ENCODE peak calls at places on chromosomes 5 and 9, in seven cellular contexts. X, U, W, A, S, M and P are unnamed samples.

GRCh38 chr5:20615888-20616563 is 628.0 kb upstream of the CDH18 start:
- DNase-seq in W (no peak), A (no peak), X (no peak), M (no peak), U (no peak), S (no peak), P (no peak)

GRCh38 chr5:17727212-17727611 is 93.0 kb downstream of the TAF11L14 start:
- DNase-seq in W (no peak), U (no peak), A (no peak), S (no peak), M (no peak), X (no peak), P (no peak)

GRCh38 chr5:68033961-68034581 is 181.5 kb upstream of the PIK3R1 start:
- DNase-seq in A (no peak), M (peak; percentile 75), S (peak; percentile 14), X (peak; percentile 54), U (no peak), W (peak; percentile 39), P (no peak)

GRCh38 chr9:87684627-87685204 is 41.2 kb upstream of the CTSL start:
- DNase-seq in M (peak; percentile 94), A (peak; percentile 84), U (peak; percentile 17), X (peak; percentile 24), S (peak; percentile 50), W (peak; percentile 33), P (peak; percentile 58)

GRCh38 chr9:35862328-35862727 is 7.9 kb downstream of the OR13J1 start:
- DNase-seq in S (no peak), W (no peak), U (no peak), A (no peak), M (no peak), X (no peak), P (no peak)

GRCh38 chr9:81562221-81563019 is 126.9 kb downstream of the TLE1 start:
- DNase-seq in W (peak; percentile 81), U (no peak), M (peak; percentile 96), S (no peak), X (peak; percentile 82), A (no peak), P (no peak)

GRCh38 chr9:90546200-90546599 is 96.4 kb downstream of the DIRAS2 start:
- DNase-seq in U (peak; percentile 88), W (peak; percentile 90), S (peak; percentile 93), X (peak; percentile 94), M (peak; percentile 99), A (no peak), P (no peak)

GRCh38 chr5:22889714-22890113 is 36.6 kb upstream of the CDH12 start:
- DNase-seq in S (no peak), U (no peak), A (no peak), W (peak; percentile 35), M (no peak), X (no peak), P (no peak)

GRCh38 chr5:4563400-4563799 is 576.7 kb upstream of the ADAMTS16 start:
- DNase-seq in M (no peak), U (peak; percentile 29), W (no peak), S (peak; percentile 80), X (no peak), A (peak; percentile 49), P (peak; percentile 59)
- H2BK120ac ChIP-seq in M (no peak overlapping the region), U (no peak overlapping the region), W (no peak overlapping the region), S (no peak overlapping the region), X (no peak overlapping the region), A (no peak overlapping the region), P (no peak overlapping the region)

GRCh38 chr5:131824631-131825030 is 27.8 kb upstream of the FNIP1 start:
- DNase-seq in W (no peak), S (no peak), M (no peak), A (no peak), X (no peak), U (no peak), P (no peak)
- H2BK120ac ChIP-seq in W (no peak overlapping the region), S (no peak overlapping the region), M (no peak overlapping the region), A (no peak overlapping the region), X (no peak overlapping the region), U (no peak overlapping the region), P (no peak overlapping the region)

GRCh38 chr9:95940265-95940664 is 64.8 kb downstream of the ERCC6L2 start:
- DNase-seq in W (peak; percentile 51), U (no peak), A (no peak), X (peak; percentile 28), M (no peak), S (no peak), P (no peak)
- H2BK120ac ChIP-seq in W (no peak overlapping the region), U (no peak overlapping the region), A (no peak overlapping the region), X (no peak overlapping the region), M (no peak overlapping the region), S (no peak overlapping the region), P (no peak overlapping the region)

GRCh38 chr5:149760700-149761187 is 30.6 kb downstream of the PPARGC1B start:
- DNase-seq in S (peak; percentile 48), X (no peak), M (peak; percentile 80), W (no peak), A (no peak), U (no peak), P (no peak)

GRCh38 chr5:149757956-149758355 is 27.8 kb downstream of the PPARGC1B start:
- DNase-seq in A (no peak), S (no peak), U (no peak), X (no peak), M (no peak), W (no peak), P (no peak)

GRCh38 chr5:149759563-149759962 is 29.5 kb downstream of the PPARGC1B start:
- DNase-seq in S (no peak), X (no peak), W (no peak), M (no peak), U (no peak), A (no peak), P (no peak)

GRCh38 chr5:149761461-149761860 is 31.4 kb downstream of the PPARGC1B start:
- DNase-seq in A (no peak), W (peak; percentile 15), X (no peak), U (no peak), M (peak; percentile 53), S (no peak), P (no peak)

GRCh38 chr5:149759986-149760699 is 30.0 kb downstream of the PPARGC1B start:
- DNase-seq in S (peak; percentile 31), W (no peak), A (no peak), X (no peak), M (no peak), U (no peak), P (no peak)
- H2BK120ac ChIP-seq in S (no peak overlapping the region), W (no peak overlapping the region), A (no peak overlapping the region), X (no peak overlapping the region), M (no peak overlapping the region), U (no peak overlapping the region), P (no peak overlapping the region)

GRCh38 chr5:168111433-168111832 is 180.0 kb upstream of the WWC1 start:
- DNase-seq in W (no peak), U (no peak), S (no peak), M (no peak), X (no peak), A (no peak), P (no peak)

GRCh38 chr5:168106008-168106761 is 185.3 kb upstream of the WWC1 start:
- DNase-seq in M (peak; percentile 75), A (no peak), S (no peak), U (no peak), X (peak; percentile 20), W (no peak), P (no peak)

GRCh38 chr5:168110384-168110783 is 181.1 kb upstream of the WWC1 start:
- DNase-seq in A (no peak), X (no peak), U (no peak), M (no peak), W (no peak), S (peak; percentile 47), P (no peak)

GRCh38 chr5:168104811-168105481 is 186.5 kb upstream of the WWC1 start:
- DNase-seq in A (no peak), X (no peak), W (no peak), S (peak; percentile 57), U (no peak), M (no peak), P (peak; percentile 70)

GRCh38 chr5:168109441-168109840 is 182.0 kb upstream of the WWC1 start:
- DNase-seq in U (no peak), A (no peak), S (no peak), X (no peak), M (no peak), W (no peak), P (no peak)
- H2BK120ac ChIP-seq in U (no peak overlapping the region), A (peak overlapping the region; percentile 28), S (no peak overlapping the region), X (no peak overlapping the region), M (no peak overlapping the region), W (no peak overlapping the region), P (no peak overlapping the region)

GRCh38 chr5:54002779-54003178 is 307.6 kb downstream of the ARL15 start:
- DNase-seq in S (no peak), M (no peak), X (no peak), A (no peak), U (no peak), W (no peak), P (no peak)
- H2BK120ac ChIP-seq in S (no peak overlapping the region), M (no peak overlapping the region), X (no peak overlapping the region), A (no peak overlapping the region), U (no peak overlapping the region), W (no peak overlapping the region), P (no peak overlapping the region)